ENCODE peak calls at places on chromosomes 5 and 9, in seven cellular contexts. C is SW 1271; Z is T-helper 2 cell; L is stimulated activated naive CD8-positive, alpha-beta T cell treated with anti-CD3 and anti-CD28 coated beads, Interleukin-15, Interleukin-2, amounts not matched to agents 100 U/mL and 50 U/mL, for 24 hours; D is colonic mucosa; G is activated T-cell treated with anti-CD3 and anti-CD28 coated beads, Interleukin-2, amount 50 U/mL, for 48 hours; E is activated CD4-positive, alpha-beta T cell treated with anti-CD3 and anti-CD28 coated beads for 36 hours. A is an unnamed sample.

GRCh38 chr5:178793156-178793555 is 62.7 kb upstream of the ZNF354A start:
- DNase-seq in L (peak), D (peak), E (peak), C (peak), G (peak), Z (no peak), A (no peak)

GRCh38 chr9:27485158-27485557 is 38.9 kb upstream of the IFNK start:
- DNase-seq in G (no peak), L (no peak), E (no peak), C (no peak), D (no peak), Z (no peak), A (no peak)

GRCh38 chr5:110086658-110087388 is 397.1 kb downstream of the MAN2A1 start:
- DNase-seq in L (peak), E (peak), D (no peak), C (no peak), G (peak), Z (peak), A (peak)

GRCh38 chr5:3740546-3741371 is 145.1 kb downstream of the IRX1 start:
- DNase-seq in L (no peak), Z (no peak), G (no peak), D (no peak), E (no peak), C (no peak), A (no peak)

GRCh38 chr9:120522558-120522957 is 57.4 kb downstream of the CDK5RAP2 start:
- DNase-seq in G (no peak), C (no peak), E (no peak), D (no peak), L (no peak), Z (no peak), A (no peak)

GRCh38 chr9:134597957-134598883 is 43.4 kb upstream of the COL5A1 start:
- DNase-seq in G (no peak), C (no peak), Z (no peak), D (no peak), L (no peak), E (no peak), A (no peak)

GRCh38 chr5:6411141-6411540 is 32.8 kb upstream of the MED10 start:
- DNase-seq in C (no peak), Z (no peak), L (no peak), E (no peak), D (no peak), G (no peak), A (no peak)

GRCh38 chr9:72540348-72540873 is 19.0 kb downstream of the TMC1 start:
- DNase-seq in E (no peak), D (no peak), G (no peak), Z (no peak), L (no peak), C (no peak), A (no peak)

GRCh38 chr5:174159327-174160247 is 114.1 kb downstream of the NSG2 start:
- DNase-seq in D (no peak), Z (no peak), E (no peak), L (no peak), C (peak), G (no peak), A (no peak)

GRCh38 chr5:61809651-61810050 is 477.6 kb downstream of the ZSWIM6 start:
- DNase-seq in G (no peak), L (no peak), E (no peak), C (no peak), D (no peak), Z (no peak), A (no peak)

GRCh38 chr5:143064207-143064606 is 294.0 kb downstream of the ARHGAP26 start:
- DNase-seq in D (no peak), C (no peak), G (no peak), Z (no peak), E (no peak), L (no peak), A (no peak)

GRCh38 chr5:163586431-163587033 is 81.1 kb downstream of the MAT2B start:
- DNase-seq in L (no peak), G (no peak), C (no peak), D (no peak), Z (no peak), E (no peak), A (no peak)

GRCh38 chr5:42274913-42275312 is 148.3 kb upstream of the GHR start:
- DNase-seq in Z (no peak), E (no peak), C (no peak), G (no peak), D (no peak), L (no peak), A (no peak)

GRCh38 chr5:140596364-140596763 is 31.7 kb downstream of the SLC35A4 start:
- DNase-seq in L (no peak), D (no peak), G (no peak), Z (no peak), C (no peak), E (no peak), A (no peak)

GRCh38 chr5:170542691-170543275 is 39.0 kb downstream of the KCNIP1 start:
- DNase-seq in Z (no peak), D (no peak), L (no peak), E (no peak), G (no peak), C (no peak), A (no peak)

GRCh38 chr9:93513606-93514005 is 60.2 kb upstream of the FAM120AOS start:
- DNase-seq in Z (no peak), C (no peak), D (no peak), E (no peak), G (no peak), L (no peak), A (no peak)

GRCh38 chr5:95959964-95960801 is 1.5 kb downstream of the ELL2 start:
- DNase-seq in E (peak), D (peak), G (peak), Z (no peak), C (peak), L (no peak), A (no peak)

GRCh38 chr5:16934123-16934522 is 2.0 kb downstream of the MYO10 start:
- DNase-seq in C (peak), G (peak), D (peak), Z (no peak), E (peak), L (peak), A (peak)

GRCh38 chr9:109912726-109913460 is 132.9 kb downstream of the PALM2AKAP2 start:
- DNase-seq in Z (no peak), D (no peak), E (no peak), C (no peak), G (no peak), L (no peak), A (no peak)

GRCh38 chr9:16147726-16148125 is 594.9 kb downstream of the CCDC171 start:
- DNase-seq in L (no peak), G (no peak), Z (no peak), C (no peak), E (no peak), D (no peak), A (no peak)

GRCh38 chr9:123863164-123863855 is 66.6 kb downstream of the DENND1A start:
- DNase-seq in E (no peak), G (no peak), L (no peak), Z (no peak), D (no peak), C (no peak), A (no peak)

GRCh38 chr9:14027114-14027812 is 286.7 kb downstream of the NFIB start:
- DNase-seq in G (no peak), E (no peak), L (no peak), D (peak), C (no peak), Z (no peak), A (no peak)

GRCh38 chr9:127498298-127498697 is 47.0 kb downstream of the LRSAM1 start:
- DNase-seq in L (no peak), D (no peak), G (no peak), Z (no peak), E (no peak), C (no peak), A (no peak)

GRCh38 chr5:9456435-9457042 is 89.3 kb downstream of the SEMA5A start:
- DNase-seq in G (no peak), E (no peak), C (no peak), L (no peak), Z (no peak), D (no peak), A (no peak)

A was measured in frontal cortex.